ENCODE peak calls at places on chromosomes 2 and 18, in ten cellular contexts. U is pons; G is heart right ventricle; Z is NCI-H748 treated with DMSO at 0.1 percent for 48 hours; P is T-helper 9 cell; J is IMR-90; H is CD8-positive, alpha-beta T cell; N is cerebellar nuclear complex; F is mucosa of gallbladder; C is MCF 10A. X is an unnamed sample.

GRCh38 chr18:79662051-79662450 is 17.6 kb upstream of the CTDP1 start:
- DNase-seq in U (peak), G (no peak), Z (no peak), P (no peak), J (no peak), H (no peak), N (no peak), F (no peak), C (no peak), X (no peak)

GRCh38 chr2:58852905-58853304 is 611.8 kb upstream of the FANCL start:
- DNase-seq in U (no peak), G (no peak), Z (no peak), P (no peak), J (no peak), H (no peak), N (no peak), F (no peak), C (no peak), X (no peak)

GRCh38 chr2:237743561-237744269 is 54.9 kb upstream of the RBM44 start:
- DNase-seq in U (no peak), G (no peak), Z (no peak), P (no peak), J (peak), H (no peak), N (no peak), F (no peak), C (peak), X (no peak)

GRCh38 chr2:118185210-118186109 is 97.2 kb downstream of the INSIG2 start:
- DNase-seq in U (peak), G (peak), Z (peak), P (peak), J (peak), H (peak), N (no peak), F (peak), C (peak), X (peak)

GRCh38 chr18:8800876-8801262 is 95.5 kb downstream of the MTCL1 start:
- DNase-seq in U (no peak), G (no peak), Z (no peak), P (no peak), J (no peak), H (no peak), N (no peak), F (no peak), C (no peak), X (no peak)

GRCh38 chr2:215378045-215378444 is 57.8 kb downstream of the FN1 start:
- DNase-seq in U (no peak), G (no peak), Z (no peak), P (no peak), J (no peak), H (no peak), N (no peak), F (no peak), C (no peak), X (no peak)

GRCh38 chr2:190829642-190830041 is 51.0 kb upstream of the GLS start:
- DNase-seq in U (no peak), G (no peak), Z (no peak), P (no peak), J (no peak), H (no peak), N (no peak), F (no peak), C (no peak), X (no peak)

GRCh38 chr2:10865841-10866240 is 45.9 kb upstream of the KCNF1 start:
- DNase-seq in U (no peak), G (no peak), Z (no peak), P (no peak), J (no peak), H (no peak), N (no peak), F (no peak), C (no peak), X (no peak)

GRCh38 chr2:133986076-133986837 is 267.6 kb upstream of the MGAT5 start:
- DNase-seq in U (no peak), G (no peak), Z (no peak), P (no peak), J (peak), H (no peak), N (no peak), F (no peak), C (peak), X (no peak)

GRCh38 chr18:79857082-79857661 is 59.4 kb downstream of the KCNG2 start:
- DNase-seq in U (peak), G (no peak), Z (peak), P (no peak), J (peak), H (no peak), N (no peak), F (no peak), C (peak), X (no peak)

GRCh38 chr2:2938481-2938880 is 439.1 kb downstream of the EIPR1 start:
- DNase-seq in U (peak), G (no peak), Z (no peak), P (no peak), J (no peak), H (no peak), N (no peak), F (no peak), C (no peak), X (peak)

GRCh38 chr2:202610367-202610766 is 24.4 kb upstream of the FAM117B start:
- DNase-seq in U (no peak), G (no peak), Z (no peak), P (no peak), J (peak), H (no peak), N (no peak), F (no peak), C (no peak), X (no peak)

GRCh38 chr18:11025671-11026070 is 123.7 kb downstream of the PIEZO2 start:
- DNase-seq in U (no peak), G (no peak), Z (no peak), P (no peak), J (no peak), H (no peak), N (no peak), F (no peak), C (no peak), X (no peak)

GRCh38 chr2:44926957-44927356 is 14.5 kb upstream of the SIX3 start:
- DNase-seq in U (no peak), G (no peak), Z (no peak), P (no peak), J (no peak), H (no peak), N (no peak), F (no peak), C (no peak), X (no peak)

GRCh38 chr2:203802277-203803045 is 65.1 kb upstream of the CTLA4 start:
- DNase-seq in U (no peak), G (no peak), Z (no peak), P (no peak), J (peak), H (no peak), N (no peak), F (no peak), C (no peak), X (no peak)

GRCh38 chr2:142270291-142270690 is 139.5 kb upstream of the LRP1B start:
- DNase-seq in U (no peak), G (no peak), Z (no peak), P (no peak), J (no peak), H (no peak), N (no peak), F (no peak), C (no peak), X (peak)

GRCh38 chr18:63189817-63190216 is 129.8 kb downstream of the BCL2 start:
- DNase-seq in U (no peak), G (no peak), Z (no peak), P (no peak), J (no peak), H (no peak), N (no peak), F (no peak), C (no peak), X (no peak)

GRCh38 chr2:128421861-128422311 is 103.2 kb upstream of the HS6ST1 start:
- DNase-seq in U (no peak), G (no peak), Z (no peak), P (no peak), J (no peak), H (no peak), N (no peak), F (no peak), C (no peak), X (no peak)

GRCh38 chr18:59660398-59660797 is 36.8 kb downstream of the CCBE1 start:
- DNase-seq in U (no peak), G (no peak), Z (no peak), P (no peak), J (no peak), H (no peak), N (no peak), F (no peak), C (no peak), X (no peak)

GRCh38 chr2:50546790-50547189 is 485.1 kb downstream of the NRXN1 start:
- DNase-seq in U (no peak), G (no peak), Z (peak), P (no peak), J (peak), H (no peak), N (no peak), F (no peak), C (peak), X (no peak)

GRCh38 chr2:109699646-109700045 is 85.5 kb downstream of the SOWAHC start:
- DNase-seq in U (no peak), G (no peak), Z (no peak), P (no peak), J (no peak), H (no peak), N (no peak), F (no peak), C (no peak), X (no peak)

GRCh38 chr2:239685556-239685955 is 284.7 kb upstream of the HDAC4 start:
- DNase-seq in U (no peak), G (no peak), Z (no peak), P (no peak), J (no peak), H (no peak), N (no peak), F (no peak), C (no peak), X (no peak)

GRCh38 chr18:3623769-3624545 is 174.0 kb downstream of the TGIF1 start:
- DNase-seq in U (no peak), G (peak), Z (no peak), P (no peak), J (peak), H (no peak), N (no peak), F (peak), C (peak), X (no peak)

GRCh38 chr2:3188405-3188946 is 189.1 kb downstream of the EIPR1 start:
- DNase-seq in U (no peak), G (no peak), Z (no peak), P (no peak), J (no peak), H (no peak), N (no peak), F (no peak), C (no peak), X (no peak)

GRCh38 chr2:167140767-167141166 is 252.5 kb downstream of the XIRP2 start:
- DNase-seq in U (no peak), G (no peak), Z (no peak), P (no peak), J (peak), H (no peak), N (no peak), F (no peak), C (peak), X (no peak)

X was measured in putamen.